ENCODE peak calls at places on chromosomes 13 and 19, in ten cellular contexts. One of them, this sample, is unnamed.

GRCh38 chr13:91185294-91185863 is 162.1 kb upstream of the MIR17HG start:
- DNase-seq in RWPE1: peak; percentile 8
- DNase-seq in upper lobe of right lung: no peak
- DNase-seq in AG10803: no peak
- DNase-seq in uterus: no peak
- DNase-seq in colonic mucosa: no peak
- DNase-seq in lower leg skin: no peak
- DNase-seq in neural progenitor cell: peak; percentile 29
- DNase-seq in osteocyte: no peak
- DNase-seq in astrocyte: peak; percentile 7
- DNase-seq in this sample: no peak

GRCh38 chr19:3266792-3267469 is 42.5 kb downstream of the CELF5 start:
- DNase-seq in osteocyte: no peak
- DNase-seq in RWPE1: no peak
- DNase-seq in neural progenitor cell: no peak
- DNase-seq in AG10803: no peak
- DNase-seq in upper lobe of right lung: no peak
- DNase-seq in astrocyte: no peak
- DNase-seq in uterus: no peak
- DNase-seq in colonic mucosa: no peak
- DNase-seq in lower leg skin: no peak
- DNase-seq in this sample: no peak

GRCh38 chr19:42198676-42199439 is 18.6 kb downstream of the DEDD2 start:
- DNase-seq in AG10803: no peak
- DNase-seq in lower leg skin: no peak
- DNase-seq in upper lobe of right lung: no peak
- DNase-seq in osteocyte: no peak
- DNase-seq in astrocyte: no peak
- DNase-seq in RWPE1: no peak
- DNase-seq in neural progenitor cell: no peak
- DNase-seq in colonic mucosa: peak; percentile 47
- DNase-seq in uterus: no peak
- DNase-seq in this sample: no peak

GRCh38 chr13:38690231-38690630 is 3.4 kb downstream of the FREM2 start:
- DNase-seq in RWPE1: no peak
- DNase-seq in colonic mucosa: no peak
- DNase-seq in astrocyte: no peak
- DNase-seq in AG10803: no peak
- DNase-seq in upper lobe of right lung: no peak
- DNase-seq in lower leg skin: no peak
- DNase-seq in neural progenitor cell: no peak
- DNase-seq in osteocyte: no peak
- DNase-seq in uterus: no peak
- DNase-seq in this sample: no peak

GRCh38 chr13:101309014-101309619 is 107.2 kb downstream of the NALCN start:
- DNase-seq in RWPE1: peak; percentile 40
- DNase-seq in uterus: no peak
- DNase-seq in lower leg skin: no peak
- DNase-seq in upper lobe of right lung: no peak
- DNase-seq in astrocyte: peak; percentile 98
- DNase-seq in neural progenitor cell: no peak
- DNase-seq in AG10803: peak; percentile 98
- DNase-seq in osteocyte: no peak
- DNase-seq in colonic mucosa: no peak
- DNase-seq in this sample: no peak

GRCh38 chr19:36213793-36214387 is 575 bp downstream of the ZNF565 start:
- DNase-seq in upper lobe of right lung: no peak
- DNase-seq in uterus: no peak
- DNase-seq in astrocyte: peak; percentile 61
- DNase-seq in AG10803: peak; percentile 37
- DNase-seq in osteocyte: no peak
- DNase-seq in RWPE1: no peak
- DNase-seq in lower leg skin: peak; percentile 19
- DNase-seq in neural progenitor cell: no peak
- DNase-seq in colonic mucosa: no peak
- DNase-seq in this sample: peak; percentile 52

GRCh38 chr19:7657047-7657779 is 11.6 kb upstream of the RETN start:
- DNase-seq in RWPE1: no peak
- DNase-seq in neural progenitor cell: peak; percentile 26
- DNase-seq in osteocyte: no peak
- DNase-seq in uterus: no peak
- DNase-seq in AG10803: peak; percentile 31
- DNase-seq in astrocyte: no peak
- DNase-seq in lower leg skin: no peak
- DNase-seq in upper lobe of right lung: peak; percentile 87
- DNase-seq in colonic mucosa: no peak
- DNase-seq in this sample: peak; percentile 83

GRCh38 chr19:43786665-43787064 is 5.9 kb upstream of the KCNN4 start:
- DNase-seq in osteocyte: no peak
- DNase-seq in neural progenitor cell: no peak
- DNase-seq in lower leg skin: no peak
- DNase-seq in AG10803: no peak
- DNase-seq in astrocyte: no peak
- DNase-seq in uterus: no peak
- DNase-seq in colonic mucosa: no peak
- DNase-seq in RWPE1: no peak
- DNase-seq in upper lobe of right lung: no peak
- DNase-seq in this sample: no peak

GRCh38 chr13:92719868-92720267 is 506.7 kb upstream of the GPC6 start:
- DNase-seq in uterus: no peak
- DNase-seq in upper lobe of right lung: no peak
- DNase-seq in astrocyte: no peak
- DNase-seq in colonic mucosa: no peak
- DNase-seq in lower leg skin: no peak
- DNase-seq in osteocyte: no peak
- DNase-seq in AG10803: no peak
- DNase-seq in neural progenitor cell: peak; percentile 43
- DNase-seq in RWPE1: no peak
- DNase-seq in this sample: no peak

GRCh38 chr13:50626031-50626643 is 217.4 kb downstream of the DLEU7 start:
- DNase-seq in astrocyte: peak; percentile 64
- DNase-seq in osteocyte: no peak
- DNase-seq in upper lobe of right lung: no peak
- DNase-seq in AG10803: peak; percentile 78
- DNase-seq in neural progenitor cell: no peak
- DNase-seq in uterus: no peak
- DNase-seq in RWPE1: no peak
- DNase-seq in lower leg skin: no peak
- DNase-seq in colonic mucosa: no peak
- DNase-seq in this sample: no peak

GRCh38 chr13:46071590-46072249 is 19.2 kb upstream of the ZC3H13 start:
- DNase-seq in lower leg skin: no peak
- DNase-seq in RWPE1: no peak
- DNase-seq in colonic mucosa: no peak
- DNase-seq in uterus: no peak
- DNase-seq in astrocyte: no peak
- DNase-seq in osteocyte: no peak
- DNase-seq in upper lobe of right lung: no peak
- DNase-seq in neural progenitor cell: no peak
- DNase-seq in AG10803: no peak
- DNase-seq in this sample: no peak

GRCh38 chr19:37999309-38000213 is 92.6 kb downstream of the SIPA1L3 start:
- DNase-seq in upper lobe of right lung: no peak
- DNase-seq in astrocyte: peak; percentile 99
- DNase-seq in colonic mucosa: no peak
- DNase-seq in AG10803: peak; percentile 97
- DNase-seq in osteocyte: peak; percentile 90
- DNase-seq in neural progenitor cell: no peak
- DNase-seq in uterus: no peak
- DNase-seq in RWPE1: peak; percentile 74
- DNase-seq in lower leg skin: peak; percentile 27
- DNase-seq in this sample: no peak

GRCh38 chr13:45374917-45375316 is 33.9 kb upstream of the TPT1 start:
- DNase-seq in lower leg skin: no peak
- DNase-seq in osteocyte: no peak
- DNase-seq in uterus: no peak
- DNase-seq in neural progenitor cell: no peak
- DNase-seq in RWPE1: no peak
- DNase-seq in upper lobe of right lung: no peak
- DNase-seq in astrocyte: peak; percentile 39
- DNase-seq in AG10803: peak; percentile 21
- DNase-seq in colonic mucosa: no peak
- DNase-seq in this sample: no peak

GRCh38 chr19:53634768-53635167 is 3.0 kb downstream of the DPRX start:
- DNase-seq in upper lobe of right lung: no peak
- DNase-seq in uterus: no peak
- DNase-seq in neural progenitor cell: no peak
- DNase-seq in colonic mucosa: no peak
- DNase-seq in osteocyte: no peak
- DNase-seq in RWPE1: no peak
- DNase-seq in AG10803: no peak
- DNase-seq in astrocyte: no peak
- DNase-seq in lower leg skin: no peak
- DNase-seq in this sample: no peak

GRCh38 chr19:17580470-17581000 is 25.1 kb downstream of the COLGALT1 start:
- DNase-seq in RWPE1: no peak
- DNase-seq in uterus: no peak
- DNase-seq in upper lobe of right lung: no peak
- DNase-seq in neural progenitor cell: no peak
- DNase-seq in osteocyte: no peak
- DNase-seq in astrocyte: no peak
- DNase-seq in lower leg skin: no peak
- DNase-seq in colonic mucosa: no peak
- DNase-seq in AG10803: no peak
- DNase-seq in this sample: no peak
- TF ChIP-seq CTCF in RWPE1: no peak
- TF ChIP-seq CTCF in uterus: no peak
- TF ChIP-seq CTCF in upper lobe of right lung: no peak
- TF ChIP-seq CTCF in neural progenitor cell: no peak
- TF ChIP-seq CTCF in osteocyte: no peak
- TF ChIP-seq CTCF in astrocyte: no peak
- TF ChIP-seq CTCF in lower leg skin: no peak
- TF ChIP-seq CTCF in colonic mucosa: no peak
- TF ChIP-seq CTCF in AG10803: no peak
- TF ChIP-seq CTCF in this sample: no peak

GRCh38 chr19:40392894-40393517 is 3.0 kb upstream of the HIPK4 start:
- DNase-seq in uterus: no peak
- DNase-seq in colonic mucosa: peak; percentile 43
- DNase-seq in upper lobe of right lung: peak; percentile 80
- DNase-seq in neural progenitor cell: no peak
- DNase-seq in astrocyte: no peak
- DNase-seq in AG10803: no peak
- DNase-seq in osteocyte: no peak
- DNase-seq in lower leg skin: no peak
- DNase-seq in RWPE1: peak; percentile 37
- DNase-seq in this sample: peak; percentile 77
- TF ChIP-seq CTCF in uterus: no peak
- TF ChIP-seq CTCF in colonic mucosa: peak; percentile 23
- TF ChIP-seq CTCF in upper lobe of right lung: peak; percentile 41
- TF ChIP-seq CTCF in neural progenitor cell: no peak
- TF ChIP-seq CTCF in astrocyte: no peak
- TF ChIP-seq CTCF in AG10803: peak; percentile 36
- TF ChIP-seq CTCF in osteocyte: no peak
- TF ChIP-seq CTCF in lower leg skin: no peak
- TF ChIP-seq CTCF in RWPE1: no peak
- TF ChIP-seq CTCF in this sample: peak; percentile 51

GRCh38 chr19:676007-676342 is 217 bp upstream of the FSTL3 start:
- DNase-seq in astrocyte: no peak
- DNase-seq in RWPE1: no peak
- DNase-seq in AG10803: no peak
- DNase-seq in osteocyte: no peak
- DNase-seq in neural progenitor cell: no peak
- DNase-seq in lower leg skin: no peak
- DNase-seq in uterus: no peak
- DNase-seq in colonic mucosa: no peak
- DNase-seq in upper lobe of right lung: no peak
- DNase-seq in this sample: no peak

GRCh38 chr19:676343-677105 is at the start of gene FSTL3:
- DNase-seq in AG10803: no peak
- DNase-seq in colonic mucosa: no peak
- DNase-seq in RWPE1: peak; percentile 20
- DNase-seq in upper lobe of right lung: no peak
- DNase-seq in lower leg skin: no peak
- DNase-seq in osteocyte: peak; percentile 84
- DNase-seq in uterus: peak; percentile 58
- DNase-seq in neural progenitor cell: peak; percentile 52
- DNase-seq in astrocyte: no peak
- DNase-seq in this sample: no peak

GRCh38 chr19:664913-665443 is 2.0 kb upstream of the RNF126 start:
- DNase-seq in lower leg skin: peak; percentile 59
- DNase-seq in AG10803: peak; percentile 62
- DNase-seq in RWPE1: peak; percentile 78
- DNase-seq in upper lobe of right lung: peak; percentile 90
- DNase-seq in neural progenitor cell: peak; percentile 95
- DNase-seq in astrocyte: peak; percentile 46
- DNase-seq in osteocyte: peak; percentile 95
- DNase-seq in uterus: peak; percentile 83
- DNase-seq in colonic mucosa: peak; percentile 90
- DNase-seq in this sample: peak; percentile 86

GRCh38 chr19:674282-675151 is 1.7 kb upstream of the FSTL3 start:
- DNase-seq in neural progenitor cell: no peak
- DNase-seq in RWPE1: no peak
- DNase-seq in upper lobe of right lung: no peak
- DNase-seq in colonic mucosa: no peak
- DNase-seq in osteocyte: no peak
- DNase-seq in AG10803: no peak
- DNase-seq in uterus: no peak
- DNase-seq in astrocyte: no peak
- DNase-seq in lower leg skin: no peak
- DNase-seq in this sample: no peak

GRCh38 chr19:670609-671075 is 5.5 kb upstream of the FSTL3 start:
- DNase-seq in lower leg skin: no peak
- DNase-seq in upper lobe of right lung: no peak
- DNase-seq in osteocyte: no peak
- DNase-seq in neural progenitor cell: no peak
- DNase-seq in uterus: no peak
- DNase-seq in AG10803: no peak
- DNase-seq in colonic mucosa: no peak
- DNase-seq in astrocyte: no peak
- DNase-seq in RWPE1: no peak
- DNase-seq in this sample: no peak
- TF ChIP-seq CTCF in lower leg skin: no peak
- TF ChIP-seq CTCF in upper lobe of right lung: no peak
- TF ChIP-seq CTCF in osteocyte: no peak
- TF ChIP-seq CTCF in neural progenitor cell: peak; percentile 10
- TF ChIP-seq CTCF in uterus: no peak
- TF ChIP-seq CTCF in AG10803: no peak
- TF ChIP-seq CTCF in colonic mucosa: no peak
- TF ChIP-seq CTCF in astrocyte: no peak
- TF ChIP-seq CTCF in RWPE1: no peak
- TF ChIP-seq CTCF in this sample: no peak

DNA sequence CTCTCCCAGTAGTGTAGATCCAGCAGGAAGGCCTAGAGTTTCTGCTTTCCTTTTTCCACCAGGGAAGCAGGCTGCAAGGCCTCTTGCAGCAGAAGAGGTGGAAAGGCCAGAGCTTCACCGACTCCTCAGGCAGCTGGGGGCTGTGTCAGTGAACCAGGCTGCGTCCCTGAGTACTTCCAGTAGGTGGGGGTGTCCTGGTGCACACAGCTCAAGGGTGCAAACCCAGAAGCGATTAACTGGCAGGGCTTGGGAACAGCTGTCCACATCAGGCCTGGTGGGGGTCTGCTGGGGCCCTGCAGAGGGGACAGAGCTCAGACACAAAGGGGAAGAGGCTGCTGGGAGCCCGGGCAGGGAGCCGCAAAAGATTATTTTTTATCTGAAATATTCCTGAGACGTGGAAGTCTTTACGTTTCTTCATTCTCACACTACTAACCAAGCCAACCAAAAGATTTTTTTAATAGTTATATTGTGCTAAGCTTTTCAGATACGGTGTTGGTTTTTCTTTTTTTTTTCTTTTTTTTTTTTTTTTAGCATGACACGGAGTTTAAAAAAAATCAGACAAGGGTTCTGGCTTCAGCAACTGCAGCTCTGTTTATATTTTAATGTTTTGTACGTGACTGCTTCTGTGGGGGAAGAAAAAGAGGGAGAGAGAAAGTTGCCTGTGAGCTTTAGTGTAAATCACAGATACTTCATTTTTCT is 11.0 kb downstream of the TSHZ3 start:
- DNase-seq in neural progenitor cell: peak; percentile 88
- DNase-seq in colonic mucosa: no peak
- DNase-seq in uterus: peak; percentile 77
- DNase-seq in lower leg skin: no peak
- DNase-seq in AG10803: peak; percentile 29
- DNase-seq in upper lobe of right lung: no peak
- DNase-seq in RWPE1: no peak
- DNase-seq in osteocyte: no peak
- DNase-seq in astrocyte: peak; percentile 42
- DNase-seq in this sample: no peak
- TF ChIP-seq CTCF in neural progenitor cell: peak; percentile 71
- TF ChIP-seq CTCF in colonic mucosa: peak; percentile 33
- TF ChIP-seq CTCF in uterus: peak; percentile 65
- TF ChIP-seq CTCF in lower leg skin: no peak
- TF ChIP-seq CTCF in AG10803: peak; percentile 50
- TF ChIP-seq CTCF in upper lobe of right lung: peak; percentile 47
- TF ChIP-seq CTCF in RWPE1: no peak
- TF ChIP-seq CTCF in osteocyte: peak; percentile 65
- TF ChIP-seq CTCF in astrocyte: peak; percentile 48
- TF ChIP-seq CTCF in this sample: peak; percentile 49